ENCODE peak calls at places on chromosomes 12 and 14, in four cellular contexts. A, V, Q and F are unnamed samples.

GRCh38 chr14:55297611-55298323 is 26.5 kb downstream of the FBXO34 start:
- DNase-seq in A (peak), V (no peak), Q (no peak), F (no peak)

GRCh38 chr14:21385170-21385904 is 1.5 kb upstream of the SUPT16H start:
- DNase-seq in A (no peak), V (no peak), Q (no peak), F (no peak)

GRCh38 chr14:29242755-29243340 is 476.3 kb downstream of the FOXG1 start:
- DNase-seq in A (no peak), V (no peak), Q (no peak), F (no peak)

GRCh38 chr14:67357583-67358354 is 1.8 kb downstream of the ATP6V1D start:
- DNase-seq in A (no peak), V (no peak), Q (no peak), F (no peak)

GRCh38 chr14:21044106-21044618 is 2.0 kb downstream of the RNASE7 start:
- DNase-seq in A (peak), V (no peak), Q (no peak), F (no peak)

GRCh38 chr12:6925543-6926279 is 2.0 kb upstream of the ATN1 start:
- DNase-seq in A (no peak), V (no peak), Q (no peak), F (peak)

GRCh38 chr14:90060312-90060964 is 1.4 kb upstream of the KCNK13 start:
- DNase-seq in A (peak), V (peak), Q (no peak), F (peak)

GRCh38 chr12:26524862-26525465 is 308.0 kb downstream of the ITPR2 start:
- DNase-seq in A (no peak), V (no peak), Q (no peak), F (peak)

GRCh38 chr12:95440401-95440800 is 33.6 kb upstream of the METAP2 start:
- DNase-seq in A (no peak), V (no peak), Q (no peak), F (no peak)

GRCh38 chr12:89702503-89702902 is 6.1 kb downstream of the ATP2B1 start:
- DNase-seq in A (no peak), V (no peak), Q (no peak), F (no peak)

GRCh38 chr14:63178912-63179311 is 25.3 kb upstream of the RHOJ start:
- DNase-seq in A (no peak), V (no peak), Q (no peak), F (no peak)

GRCh38 chr14:75984674-75985073 is 889 bp upstream of the IFT43 start:
- DNase-seq in A (peak), V (no peak), Q (no peak), F (no peak)

GRCh38 chr12:10293151-10293550 is 14.5 kb upstream of the KLRD1 start:
- DNase-seq in A (no peak), V (no peak), Q (no peak), F (no peak)

GRCh38 chr14:89773644-89774316 is 180.8 kb downstream of the EFCAB11 start:
- DNase-seq in A (peak), V (peak), Q (peak), F (peak)

GRCh38 chr14:91862417-91862816 is 4.9 kb downstream of the TC2N start:
- DNase-seq in A (no peak), V (no peak), Q (no peak), F (no peak)

GRCh38 chr12:58346032-58346632 is 404.8 kb downstream of the ATP23 start:
- DNase-seq in A (peak), V (no peak), Q (no peak), F (no peak)

GRCh38 chr12:69623970-69624369 is 13.3 kb upstream of the LRRC10 start:
- DNase-seq in A (no peak), V (no peak), Q (no peak), F (no peak)

GRCh38 chr14:29757711-29758233 is 169.9 kb downstream of the PRKD1 start:
- DNase-seq in A (no peak), V (no peak), Q (no peak), F (no peak)

GRCh38 chr14:102813691-102814090 is 36.4 kb downstream of the TRAF3 start:
- DNase-seq in A (no peak), V (no peak), Q (no peak), F (no peak)

GRCh38 chr14:64465208-64465821 is at the start of gene AKAP5:
- DNase-seq in A (peak), V (peak), Q (no peak), F (peak)

GRCh38 chr12:102885043-102885932 is 31.8 kb downstream of the PAH start:
- DNase-seq in A (peak), V (no peak), Q (no peak), F (no peak)

GRCh38 chr12:102883204-102883799 is 33.7 kb downstream of the PAH start:
- DNase-seq in A (peak), V (peak), Q (no peak), F (peak)

GRCh38 chr12:102879144-102879763 is 37.8 kb downstream of the PAH start:
- DNase-seq in A (no peak), V (peak), Q (peak), F (peak)

GRCh38 chr12:102876883-102877282 is 40.2 kb downstream of the PAH start:
- DNase-seq in A (no peak), V (no peak), Q (no peak), F (no peak)

DNA sequence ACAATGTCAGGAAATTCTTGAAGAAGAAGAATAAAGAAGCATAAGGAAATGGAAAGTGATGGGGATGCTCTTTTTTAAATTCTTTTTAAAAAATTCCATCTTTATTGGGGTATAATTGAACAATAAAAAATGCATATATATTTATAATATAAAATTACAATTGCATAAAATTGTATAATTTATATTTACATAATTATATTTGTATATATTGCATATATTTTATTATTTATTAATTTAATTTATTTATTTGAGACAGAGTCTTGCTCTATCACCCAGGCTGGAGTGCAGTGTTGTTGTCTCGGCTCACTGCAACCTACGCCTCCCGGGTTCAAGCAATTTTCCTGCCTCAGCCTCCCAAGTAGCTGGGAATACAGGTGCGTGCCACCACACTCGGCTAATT is 36.3 kb downstream of the PAH start:
- DNase-seq in A (no peak), V (no peak), Q (no peak), F (no peak)
- H3K9ac ChIP-seq in A (no peak), V (no peak), Q (no peak), F (no peak)

GRCh38 chr12:116236986-116237385 is 40.5 kb downstream of the MED13L start:
- DNase-seq in A (no peak), V (no peak), Q (no peak), F (no peak)
- TF ChIP-seq ZNF274 in A (no peak), V (no peak), Q (no peak), F (no peak)

GRCh38 chr12:46103691-46104090 is 113.3 kb upstream of the SCAF11 start:
- DNase-seq in A (no peak), V (no peak), Q (no peak), F (no peak)

GRCh38 chr12:46105735-46106134 is 115.4 kb upstream of the SCAF11 start:
- DNase-seq in A (no peak), V (no peak), Q (no peak), F (no peak)

DNA sequence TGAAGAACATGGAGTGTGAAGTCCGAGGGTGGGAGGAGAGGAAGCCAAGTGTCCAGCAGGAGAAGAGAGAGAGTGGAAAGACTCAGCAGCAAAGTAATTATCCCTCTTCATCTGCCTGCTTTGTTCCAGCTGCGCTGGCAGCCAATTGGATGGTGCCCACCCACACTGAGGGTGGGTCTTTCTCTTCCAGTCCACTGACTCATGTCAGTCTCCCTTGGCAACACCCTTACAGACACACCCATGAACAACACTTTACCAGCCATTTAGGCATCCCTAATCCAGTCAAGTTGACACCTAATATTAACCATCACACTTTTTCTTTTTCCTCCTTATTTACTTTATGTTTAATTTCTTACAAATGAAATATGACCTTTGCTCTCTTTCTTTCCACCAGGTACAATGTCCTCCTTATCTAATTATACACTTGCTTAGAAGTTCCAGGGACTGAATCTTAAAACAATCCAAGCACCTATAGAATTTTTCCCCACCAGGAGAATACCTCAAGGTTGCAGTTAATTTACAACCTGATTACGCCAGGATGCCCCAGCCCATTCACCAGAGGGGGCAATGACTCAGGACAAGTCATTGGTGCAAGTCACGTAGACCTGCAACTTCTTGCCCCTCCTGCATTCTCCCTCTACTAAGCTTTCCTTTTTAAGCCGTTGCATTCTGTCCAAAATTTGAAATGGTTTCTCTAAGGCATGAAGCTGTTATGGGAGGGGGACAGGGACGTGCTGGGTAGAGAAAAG is 110.9 kb upstream of the SCAF11 start:
- DNase-seq in A (no peak), V (no peak), Q (no peak), F (no peak)
- TF ChIP-seq SUZ12 in A (no peak), V (no peak), Q (no peak), F (no peak)

GRCh38 chr12:108629824-108630476 is 3.7 kb downstream of the SELPLG start:
- DNase-seq in A (peak), V (no peak), Q (no peak), F (no peak)
- H3K9ac ChIP-seq in A (no peak), V (no peak), Q (no peak), F (peak)